ENCODE peak calls at places on chromosomes 11 and 22, in six cellular contexts. One of them, this sample, is unnamed.

GRCh38 chr11:119721129-119722120 is 7.6 kb downstream of the NECTIN1 start:
- DNase-seq in IMR-90: no peak
- DNase-seq in mesendoderm: peak
- DNase-seq in neuronal stem cell: peak
- DNase-seq in H9: peak
- DNase-seq in trophoblast cell: no peak
- DNase-seq in this sample: peak

GRCh38 chr22:45996241-45997076 is 19.5 kb upstream of the WNT7B start:
- DNase-seq in H9: no peak
- DNase-seq in mesendoderm: no peak
- DNase-seq in IMR-90: peak
- DNase-seq in trophoblast cell: peak
- DNase-seq in neuronal stem cell: no peak
- DNase-seq in this sample: peak

GRCh38 chr11:35367491-35367890 is 51.9 kb downstream of the SLC1A2 start:
- DNase-seq in trophoblast cell: peak
- DNase-seq in H9: no peak
- DNase-seq in neuronal stem cell: no peak
- DNase-seq in IMR-90: peak
- DNase-seq in mesendoderm: no peak
- DNase-seq in this sample: peak

GRCh38 chr11:93849751-93850584 is 450 bp downstream of the VSTM5 start:
- DNase-seq in H9: peak
- DNase-seq in mesendoderm: no peak
- DNase-seq in trophoblast cell: no peak
- DNase-seq in IMR-90: no peak
- DNase-seq in neuronal stem cell: peak
- DNase-seq in this sample: peak

GRCh38 chr11:47923667-47924066 is 56.7 kb upstream of the PTPRJ start:
- DNase-seq in IMR-90: peak
- DNase-seq in neuronal stem cell: no peak
- DNase-seq in trophoblast cell: no peak
- DNase-seq in mesendoderm: no peak
- DNase-seq in H9: no peak
- DNase-seq in this sample: peak

GRCh38 chr11:12274558-12275197 is 102.7 kb upstream of the PARVA start:
- DNase-seq in H9: peak
- DNase-seq in mesendoderm: no peak
- DNase-seq in trophoblast cell: no peak
- DNase-seq in neuronal stem cell: no peak
- DNase-seq in IMR-90: peak
- DNase-seq in this sample: no peak

GRCh38 chr11:61061081-61061826 is 41.0 kb upstream of the CD5 start:
- DNase-seq in neuronal stem cell: no peak
- DNase-seq in trophoblast cell: peak
- DNase-seq in IMR-90: no peak
- DNase-seq in H9: peak
- DNase-seq in mesendoderm: no peak
- DNase-seq in this sample: no peak

GRCh38 chr11:15326535-15326934 is 211.8 kb downstream of the INSC start:
- DNase-seq in IMR-90: no peak
- DNase-seq in mesendoderm: no peak
- DNase-seq in trophoblast cell: no peak
- DNase-seq in H9: no peak
- DNase-seq in neuronal stem cell: no peak
- DNase-seq in this sample: no peak

GRCh38 chr11:108803781-108804180 is 138.9 kb downstream of the DDX10 start:
- DNase-seq in IMR-90: peak
- DNase-seq in neuronal stem cell: no peak
- DNase-seq in trophoblast cell: no peak
- DNase-seq in mesendoderm: no peak
- DNase-seq in H9: no peak
- DNase-seq in this sample: no peak

GRCh38 chr11:67644042-67644441 is 4.5 kb upstream of the TBX10 start:
- DNase-seq in neuronal stem cell: no peak
- DNase-seq in trophoblast cell: no peak
- DNase-seq in mesendoderm: peak
- DNase-seq in IMR-90: no peak
- DNase-seq in H9: peak
- DNase-seq in this sample: no peak

GRCh38 chr11:113470233-113470632 is 5.0 kb downstream of the DRD2 start:
- DNase-seq in trophoblast cell: no peak
- DNase-seq in H9: no peak
- DNase-seq in mesendoderm: no peak
- DNase-seq in neuronal stem cell: no peak
- DNase-seq in IMR-90: no peak
- DNase-seq in this sample: no peak

GRCh38 chr11:43903086-43903485 is 22.5 kb downstream of the ALKBH3 start:
- DNase-seq in mesendoderm: no peak
- DNase-seq in neuronal stem cell: no peak
- DNase-seq in H9: no peak
- DNase-seq in trophoblast cell: no peak
- DNase-seq in IMR-90: no peak
- DNase-seq in this sample: no peak

GRCh38 chr22:42994917-42995562 is 19.9 kb downstream of the PACSIN2 start:
- DNase-seq in neuronal stem cell: no peak
- DNase-seq in mesendoderm: no peak
- DNase-seq in trophoblast cell: no peak
- DNase-seq in H9: no peak
- DNase-seq in IMR-90: peak
- DNase-seq in this sample: peak

GRCh38 chr22:45602824-45603301 is 68.8 kb upstream of the ATXN10 start:
- DNase-seq in trophoblast cell: peak
- DNase-seq in mesendoderm: peak
- DNase-seq in H9: peak
- DNase-seq in IMR-90: no peak
- DNase-seq in neuronal stem cell: peak
- DNase-seq in this sample: peak

GRCh38 chr22:32897400-32897799 is 95.9 kb downstream of the TIMP3 start:
- DNase-seq in trophoblast cell: peak
- DNase-seq in neuronal stem cell: no peak
- DNase-seq in IMR-90: peak
- DNase-seq in H9: no peak
- DNase-seq in mesendoderm: peak
- DNase-seq in this sample: peak

GRCh38 chr22:27116295-27116694 is 458.9 kb downstream of the MIAT start:
- DNase-seq in neuronal stem cell: no peak
- DNase-seq in mesendoderm: no peak
- DNase-seq in IMR-90: no peak
- DNase-seq in H9: no peak
- DNase-seq in trophoblast cell: no peak
- DNase-seq in this sample: no peak

GRCh38 chr11:31237819-31238771 is 131.4 kb downstream of the DCDC1 start:
- DNase-seq in H9: peak
- DNase-seq in trophoblast cell: no peak
- DNase-seq in mesendoderm: peak
- DNase-seq in IMR-90: no peak
- DNase-seq in neuronal stem cell: peak
- DNase-seq in this sample: peak

GRCh38 chr11:18485905-18486528 is 30.4 kb downstream of the LDHAL6A start:
- DNase-seq in neuronal stem cell: no peak
- DNase-seq in trophoblast cell: no peak
- DNase-seq in H9: no peak
- DNase-seq in IMR-90: no peak
- DNase-seq in mesendoderm: no peak
- DNase-seq in this sample: no peak

GRCh38 chr11:2247496-2247895 is 22.9 kb downstream of the ASCL2 start:
- DNase-seq in mesendoderm: peak
- DNase-seq in H9: no peak
- DNase-seq in trophoblast cell: peak
- DNase-seq in IMR-90: no peak
- DNase-seq in neuronal stem cell: no peak
- DNase-seq in this sample: no peak

GRCh38 chr11:11292839-11293238 is 60.2 kb downstream of the CSNK2A3 start:
- DNase-seq in trophoblast cell: no peak
- DNase-seq in neuronal stem cell: no peak
- DNase-seq in H9: no peak
- DNase-seq in IMR-90: no peak
- DNase-seq in mesendoderm: no peak
- DNase-seq in this sample: no peak

GRCh38 chr22:25452116-25452700 is 112.3 kb upstream of the GRK3 start:
- DNase-seq in H9: no peak
- DNase-seq in trophoblast cell: no peak
- DNase-seq in IMR-90: peak
- DNase-seq in mesendoderm: no peak
- DNase-seq in neuronal stem cell: no peak
- DNase-seq in this sample: no peak

GRCh38 chr22:33038131-33038772 is 19.9 kb downstream of the SYN3 start:
- DNase-seq in H9: no peak
- DNase-seq in mesendoderm: peak
- DNase-seq in trophoblast cell: no peak
- DNase-seq in IMR-90: no peak
- DNase-seq in neuronal stem cell: peak
- DNase-seq in this sample: no peak

GRCh38 chr11:28529540-28530410 is 421.6 kb downstream of the METTL15 start:
- DNase-seq in H9: no peak
- DNase-seq in IMR-90: peak
- DNase-seq in trophoblast cell: no peak
- DNase-seq in mesendoderm: peak
- DNase-seq in neuronal stem cell: peak
- DNase-seq in this sample: peak

GRCh38 chr11:75518204-75518549 is 7.6 kb downstream of the GDPD5 start:
- DNase-seq in IMR-90: no peak
- DNase-seq in mesendoderm: no peak
- DNase-seq in neuronal stem cell: no peak
- DNase-seq in H9: no peak
- DNase-seq in trophoblast cell: no peak
- DNase-seq in this sample: no peak

GRCh38 chr22:37742374-37743092 is 45.7 kb downstream of the TRIOBP start:
- DNase-seq in trophoblast cell: no peak
- DNase-seq in H9: no peak
- DNase-seq in neuronal stem cell: no peak
- DNase-seq in mesendoderm: peak
- DNase-seq in IMR-90: peak
- DNase-seq in this sample: peak

GRCh38 chr22:18076060-18076497 is 1.7 kb upstream of the PEX26 start:
- DNase-seq in IMR-90: peak
- DNase-seq in mesendoderm: peak
- DNase-seq in trophoblast cell: peak
- DNase-seq in H9: peak
- DNase-seq in neuronal stem cell: peak
- DNase-seq in this sample: peak

GRCh38 chr22:19732403-19733113 is 9.2 kb downstream of the GP1BB start:
- DNase-seq in IMR-90: no peak
- DNase-seq in trophoblast cell: no peak
- DNase-seq in mesendoderm: no peak
- DNase-seq in H9: no peak
- DNase-seq in neuronal stem cell: no peak
- DNase-seq in this sample: no peak

GRCh38 chr11:11931461-11932055 is 76.9 kb downstream of the DKK3 start:
- DNase-seq in trophoblast cell: peak
- DNase-seq in IMR-90: peak
- DNase-seq in H9: no peak
- DNase-seq in mesendoderm: peak
- DNase-seq in neuronal stem cell: peak
- DNase-seq in this sample: peak

DNA sequence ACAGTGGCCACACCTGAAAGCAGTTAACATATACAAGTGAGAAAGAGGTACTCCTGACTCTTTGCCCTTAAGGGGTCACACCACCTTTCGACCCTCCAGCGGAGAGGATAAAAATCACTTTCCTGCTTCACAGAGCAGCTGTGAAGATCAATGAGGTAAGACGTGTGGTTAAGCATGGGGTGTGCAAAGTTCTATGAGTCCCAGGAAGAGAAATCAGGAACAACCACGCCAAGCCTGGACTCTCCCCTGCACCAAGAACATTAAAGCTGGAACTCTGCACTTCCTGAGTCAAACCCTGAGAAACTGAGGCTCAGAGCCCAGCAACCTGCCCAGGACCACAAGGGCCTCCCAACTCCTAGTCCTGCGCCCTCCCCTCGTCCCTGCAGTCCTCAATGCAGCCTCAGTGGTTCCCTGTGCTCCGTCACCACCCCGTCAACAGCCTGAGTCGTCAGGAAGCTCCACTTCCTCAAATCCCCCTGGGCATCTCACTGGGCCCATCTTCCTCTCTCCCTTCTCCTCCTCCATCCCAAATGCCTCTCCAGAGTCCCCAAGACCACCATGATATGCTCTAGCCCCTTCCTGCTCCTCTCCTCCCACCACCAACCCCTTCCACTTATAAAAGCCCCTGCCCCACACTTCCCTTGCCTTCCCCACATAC is 17.7 kb downstream of the TNKS1BP1 start:
- DNase-seq in mesendoderm: no peak
- DNase-seq in trophoblast cell: no peak
- DNase-seq in neuronal stem cell: no peak
- DNase-seq in H9: no peak
- DNase-seq in IMR-90: no peak
- DNase-seq in this sample: no peak
- H4K8ac ChIP-seq in mesendoderm: no peak
- H4K8ac ChIP-seq in trophoblast cell: no peak
- H4K8ac ChIP-seq in neuronal stem cell: no peak
- H4K8ac ChIP-seq in H9: no peak
- H4K8ac ChIP-seq in IMR-90: no peak
- H4K8ac ChIP-seq in this sample: no peak

DNA sequence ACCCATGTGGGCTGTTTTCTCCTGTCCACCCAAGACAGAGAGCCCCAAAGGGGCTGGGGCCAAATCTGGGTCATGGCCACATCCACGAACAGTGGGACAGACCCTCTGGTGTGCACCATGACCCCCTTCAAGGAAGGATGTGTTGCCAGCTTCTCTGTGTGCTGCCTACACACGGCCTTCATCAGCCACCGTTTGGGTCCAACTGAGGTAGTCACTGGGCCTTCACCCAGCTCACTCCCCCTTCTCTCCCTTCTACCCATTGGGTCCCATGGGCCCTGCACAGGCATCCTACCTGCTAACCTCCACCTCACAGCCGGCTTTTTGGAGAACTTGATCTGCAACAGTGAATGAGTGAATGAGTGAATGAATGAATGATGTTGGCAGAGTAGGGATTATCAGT is 1484.9 kb downstream of the BRD1 start:
- DNase-seq in neuronal stem cell: no peak
- DNase-seq in trophoblast cell: no peak
- DNase-seq in H9: no peak
- DNase-seq in mesendoderm: no peak
- DNase-seq in IMR-90: no peak
- DNase-seq in this sample: no peak
- H3K4ac ChIP-seq in neuronal stem cell: no peak
- H3K4ac ChIP-seq in trophoblast cell: no peak
- H3K4ac ChIP-seq in H9: no peak
- H3K4ac ChIP-seq in mesendoderm: no peak
- H3K4ac ChIP-seq in IMR-90: no peak
- H3K4ac ChIP-seq in this sample: no peak

DNA sequence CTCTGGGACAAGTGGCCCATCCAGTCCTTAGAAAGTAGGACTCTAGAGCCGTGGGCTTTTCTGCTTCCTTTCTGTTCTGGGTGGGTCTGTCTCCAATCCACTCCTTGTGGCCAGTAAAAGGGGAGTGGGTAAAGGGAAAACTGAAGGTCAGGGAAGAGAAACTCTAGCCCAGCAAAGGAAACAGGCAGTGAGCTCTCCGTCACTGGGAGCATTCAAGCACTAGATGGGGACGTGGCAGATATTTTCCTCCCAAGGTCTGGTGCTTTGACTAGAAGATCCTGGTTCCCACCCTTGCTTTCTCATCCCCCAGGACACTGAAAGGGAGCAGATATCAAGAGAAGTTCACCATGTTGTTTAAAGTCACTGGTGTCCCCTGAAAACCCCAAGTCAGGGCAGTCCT is 42.2 kb downstream of the MACROD1 start:
- DNase-seq in trophoblast cell: no peak
- DNase-seq in H9: no peak
- DNase-seq in IMR-90: no peak
- DNase-seq in mesendoderm: no peak
- DNase-seq in neuronal stem cell: no peak
- DNase-seq in this sample: no peak
- H4K8ac ChIP-seq in trophoblast cell: no peak
- H4K8ac ChIP-seq in H9: no peak
- H4K8ac ChIP-seq in IMR-90: peak
- H4K8ac ChIP-seq in mesendoderm: no peak
- H4K8ac ChIP-seq in neuronal stem cell: no peak
- H4K8ac ChIP-seq in this sample: no peak

GRCh38 chr22:24271406-24271760 is 752 bp downstream of the SPECC1L start:
- DNase-seq in neuronal stem cell: no peak
- DNase-seq in H9: no peak
- DNase-seq in trophoblast cell: peak
- DNase-seq in mesendoderm: no peak
- DNase-seq in IMR-90: peak
- DNase-seq in this sample: peak
- H3K4ac ChIP-seq in neuronal stem cell: no peak
- H3K4ac ChIP-seq in H9: no peak
- H3K4ac ChIP-seq in trophoblast cell: peak
- H3K4ac ChIP-seq in mesendoderm: peak
- H3K4ac ChIP-seq in IMR-90: peak
- H3K4ac ChIP-seq in this sample: peak